ENCODE peak calls at places on chromosome 3, in ten cellular contexts. One of them, this sample, is unnamed. For H3K4me1, the result is how much of the 10 kb centered on the place peaks cover.

GRCh38 chr3:109050591-109051167 is 67.3 kb downstream of the MORC1 start:
- DNase-seq in transverse colon: peak
- DNase-seq in psoas muscle: no peak
- DNase-seq in fibroblast of lung: peak
- DNase-seq in tibial artery: no peak
- DNase-seq in OCI-LY7: peak
- DNase-seq in DND-41: peak
- DNase-seq in pancreas: no peak
- DNase-seq in left ventricle myocardium inferior: no peak
- DNase-seq in PC-9: peak
- DNase-seq in this sample: no peak

GRCh38 chr3:59127071-59127470 is 77.2 kb upstream of the CFAP20DC start:
- DNase-seq in transverse colon: no peak
- DNase-seq in psoas muscle: no peak
- DNase-seq in fibroblast of lung: peak
- DNase-seq in tibial artery: no peak
- DNase-seq in OCI-LY7: no peak
- DNase-seq in DND-41: no peak
- DNase-seq in pancreas: no peak
- DNase-seq in left ventricle myocardium inferior: no peak
- DNase-seq in PC-9: no peak
- DNase-seq in this sample: no peak

GRCh38 chr3:52670621-52671521 is 14.8 kb downstream of the PBRM1 start:
- DNase-seq in transverse colon: no peak
- DNase-seq in psoas muscle: no peak
- DNase-seq in fibroblast of lung: peak
- DNase-seq in tibial artery: peak
- DNase-seq in OCI-LY7: no peak
- DNase-seq in DND-41: no peak
- DNase-seq in pancreas: no peak
- DNase-seq in left ventricle myocardium inferior: no peak
- DNase-seq in PC-9: peak
- DNase-seq in this sample: peak

GRCh38 chr3:74479915-74480314 is 134.5 kb downstream of the CNTN3 start:
- DNase-seq in transverse colon: no peak
- DNase-seq in psoas muscle: no peak
- DNase-seq in fibroblast of lung: no peak
- DNase-seq in tibial artery: no peak
- DNase-seq in OCI-LY7: no peak
- DNase-seq in DND-41: no peak
- DNase-seq in pancreas: no peak
- DNase-seq in left ventricle myocardium inferior: no peak
- DNase-seq in PC-9: no peak
- DNase-seq in this sample: no peak

GRCh38 chr3:73498764-73499622 is 125.7 kb downstream of the PDZRN3 start:
- DNase-seq in transverse colon: no peak
- DNase-seq in psoas muscle: peak
- DNase-seq in fibroblast of lung: no peak
- DNase-seq in tibial artery: no peak
- DNase-seq in OCI-LY7: no peak
- DNase-seq in DND-41: no peak
- DNase-seq in pancreas: no peak
- DNase-seq in left ventricle myocardium inferior: peak
- DNase-seq in PC-9: no peak
- DNase-seq in this sample: no peak

GRCh38 chr3:133964547-133964946 is 65.2 kb downstream of the SLCO2A1 start:
- DNase-seq in transverse colon: no peak
- DNase-seq in psoas muscle: no peak
- DNase-seq in fibroblast of lung: no peak
- DNase-seq in tibial artery: no peak
- DNase-seq in OCI-LY7: no peak
- DNase-seq in DND-41: no peak
- DNase-seq in pancreas: no peak
- DNase-seq in left ventricle myocardium inferior: no peak
- DNase-seq in PC-9: no peak
- DNase-seq in this sample: peak

GRCh38 chr3:155481089-155481488 is 187.6 kb upstream of the STRIT1 start:
- DNase-seq in transverse colon: no peak
- DNase-seq in psoas muscle: no peak
- DNase-seq in fibroblast of lung: no peak
- DNase-seq in tibial artery: no peak
- DNase-seq in OCI-LY7: no peak
- DNase-seq in DND-41: no peak
- DNase-seq in pancreas: no peak
- DNase-seq in left ventricle myocardium inferior: no peak
- DNase-seq in PC-9: no peak
- DNase-seq in this sample: no peak

GRCh38 chr3:196563721-196564225 is 4.6 kb downstream of the WDR53 start:
- DNase-seq in transverse colon: no peak
- DNase-seq in psoas muscle: no peak
- DNase-seq in fibroblast of lung: no peak
- DNase-seq in tibial artery: no peak
- DNase-seq in OCI-LY7: no peak
- DNase-seq in DND-41: no peak
- DNase-seq in pancreas: no peak
- DNase-seq in left ventricle myocardium inferior: no peak
- DNase-seq in PC-9: peak
- DNase-seq in this sample: no peak

GRCh38 chr3:45701167-45701867 is 12.1 kb downstream of the SACM1L start:
- DNase-seq in transverse colon: no peak
- DNase-seq in psoas muscle: no peak
- DNase-seq in fibroblast of lung: no peak
- DNase-seq in tibial artery: no peak
- DNase-seq in OCI-LY7: no peak
- DNase-seq in DND-41: no peak
- DNase-seq in pancreas: no peak
- DNase-seq in left ventricle myocardium inferior: no peak
- DNase-seq in PC-9: no peak
- DNase-seq in this sample: no peak

GRCh38 chr3:39809995-39810595 is 686 bp downstream of the MYRIP start:
- DNase-seq in transverse colon: no peak
- DNase-seq in psoas muscle: peak
- DNase-seq in fibroblast of lung: no peak
- DNase-seq in tibial artery: no peak
- DNase-seq in OCI-LY7: no peak
- DNase-seq in DND-41: no peak
- DNase-seq in pancreas: peak
- DNase-seq in left ventricle myocardium inferior: no peak
- DNase-seq in PC-9: no peak
- DNase-seq in this sample: no peak

GRCh38 chr3:162096874-162097273 is 600.3 kb downstream of the OTOL1 start:
- DNase-seq in transverse colon: no peak
- DNase-seq in psoas muscle: no peak
- DNase-seq in fibroblast of lung: no peak
- DNase-seq in tibial artery: no peak
- DNase-seq in OCI-LY7: no peak
- DNase-seq in DND-41: no peak
- DNase-seq in pancreas: no peak
- DNase-seq in left ventricle myocardium inferior: no peak
- DNase-seq in PC-9: no peak
- DNase-seq in this sample: no peak

GRCh38 chr3:143421556-143421955 is 302.0 kb downstream of the CHST2 start:
- DNase-seq in transverse colon: no peak
- DNase-seq in psoas muscle: no peak
- DNase-seq in fibroblast of lung: peak
- DNase-seq in tibial artery: no peak
- DNase-seq in OCI-LY7: no peak
- DNase-seq in DND-41: no peak
- DNase-seq in pancreas: no peak
- DNase-seq in left ventricle myocardium inferior: no peak
- DNase-seq in PC-9: no peak
- DNase-seq in this sample: no peak

GRCh38 chr3:6717026-6717943 is 143.6 kb upstream of the GRM7 start:
- DNase-seq in transverse colon: no peak
- DNase-seq in psoas muscle: no peak
- DNase-seq in fibroblast of lung: no peak
- DNase-seq in tibial artery: no peak
- DNase-seq in OCI-LY7: peak
- DNase-seq in DND-41: no peak
- DNase-seq in pancreas: no peak
- DNase-seq in left ventricle myocardium inferior: no peak
- DNase-seq in PC-9: no peak
- DNase-seq in this sample: no peak

GRCh38 chr3:183697610-183698317 is at the start of gene YEATS2:
- DNase-seq in transverse colon: peak
- DNase-seq in psoas muscle: peak
- DNase-seq in fibroblast of lung: peak
- DNase-seq in tibial artery: peak
- DNase-seq in OCI-LY7: peak
- DNase-seq in DND-41: peak
- DNase-seq in pancreas: peak
- DNase-seq in left ventricle myocardium inferior: peak
- DNase-seq in PC-9: peak
- DNase-seq in this sample: peak

GRCh38 chr3:127816783-127817182 is 5.5 kb downstream of the MGLL start:
- DNase-seq in transverse colon: peak
- DNase-seq in psoas muscle: peak
- DNase-seq in fibroblast of lung: no peak
- DNase-seq in tibial artery: no peak
- DNase-seq in OCI-LY7: no peak
- DNase-seq in DND-41: no peak
- DNase-seq in pancreas: no peak
- DNase-seq in left ventricle myocardium inferior: no peak
- DNase-seq in PC-9: peak
- DNase-seq in this sample: no peak

GRCh38 chr3:100044369-100044768 is 69.9 kb downstream of the FILIP1L start:
- DNase-seq in transverse colon: no peak
- DNase-seq in psoas muscle: no peak
- DNase-seq in fibroblast of lung: no peak
- DNase-seq in tibial artery: no peak
- DNase-seq in OCI-LY7: peak
- DNase-seq in DND-41: no peak
- DNase-seq in pancreas: no peak
- DNase-seq in left ventricle myocardium inferior: no peak
- DNase-seq in PC-9: no peak
- DNase-seq in this sample: no peak

GRCh38 chr3:100047455-100048141 is 66.7 kb downstream of the FILIP1L start:
- DNase-seq in transverse colon: peak
- DNase-seq in psoas muscle: no peak
- DNase-seq in fibroblast of lung: peak
- DNase-seq in tibial artery: no peak
- DNase-seq in OCI-LY7: peak
- DNase-seq in DND-41: no peak
- DNase-seq in pancreas: no peak
- DNase-seq in left ventricle myocardium inferior: no peak
- DNase-seq in PC-9: peak
- DNase-seq in this sample: no peak

GRCh38 chr3:100045696-100046095 is 68.6 kb downstream of the FILIP1L start:
- DNase-seq in transverse colon: peak
- DNase-seq in psoas muscle: peak
- DNase-seq in fibroblast of lung: peak
- DNase-seq in tibial artery: peak
- DNase-seq in OCI-LY7: no peak
- DNase-seq in DND-41: no peak
- DNase-seq in pancreas: no peak
- DNase-seq in left ventricle myocardium inferior: peak
- DNase-seq in PC-9: no peak
- DNase-seq in this sample: peak

GRCh38 chr3:100048248-100048647 is 66.1 kb downstream of the FILIP1L start:
- DNase-seq in transverse colon: no peak
- DNase-seq in psoas muscle: no peak
- DNase-seq in fibroblast of lung: no peak
- DNase-seq in tibial artery: no peak
- DNase-seq in OCI-LY7: no peak
- DNase-seq in DND-41: no peak
- DNase-seq in pancreas: no peak
- DNase-seq in left ventricle myocardium inferior: no peak
- DNase-seq in PC-9: no peak
- DNase-seq in this sample: no peak

DNA sequence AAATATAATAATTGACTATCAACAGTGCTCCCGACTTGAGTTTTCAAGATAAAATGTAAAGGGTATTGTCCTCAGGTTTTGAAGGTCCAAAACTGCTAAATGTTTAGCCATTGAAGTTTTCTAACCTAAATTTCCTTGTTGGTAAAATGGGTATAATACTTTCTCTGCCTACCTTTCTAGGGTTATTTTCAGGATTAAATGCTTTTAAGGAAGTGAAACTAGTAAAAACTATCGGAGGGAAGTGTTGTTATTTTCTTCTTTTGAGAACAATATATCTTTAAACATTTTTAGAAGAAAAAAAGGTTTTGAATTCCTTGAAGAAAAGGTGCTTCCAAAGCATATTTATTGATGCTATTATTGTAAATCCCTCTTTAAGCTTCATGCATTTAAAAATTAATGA is 67.3 kb downstream of the FILIP1L start:
- DNase-seq in transverse colon: no peak
- DNase-seq in psoas muscle: no peak
- DNase-seq in fibroblast of lung: no peak
- DNase-seq in tibial artery: no peak
- DNase-seq in OCI-LY7: peak
- DNase-seq in DND-41: no peak
- DNase-seq in pancreas: no peak
- DNase-seq in left ventricle myocardium inferior: no peak
- DNase-seq in PC-9: no peak
- DNase-seq in this sample: no peak
- H3K4me3 ChIP-seq in transverse colon: no peak
- H3K4me3 ChIP-seq in psoas muscle: peak
- H3K4me3 ChIP-seq in fibroblast of lung: no peak
- H3K4me3 ChIP-seq in tibial artery: no peak
- H3K4me3 ChIP-seq in OCI-LY7: no peak
- H3K4me3 ChIP-seq in DND-41: no peak
- H3K4me3 ChIP-seq in pancreas: no peak
- H3K4me3 ChIP-seq in left ventricle myocardium inferior: no peak
- H3K4me3 ChIP-seq in PC-9: no peak
- H3K4me3 ChIP-seq in this sample: no peak

GRCh38 chr3:49756036-49756435 is 30.3 kb downstream of the IP6K1 start:
- DNase-seq in transverse colon: no peak
- DNase-seq in psoas muscle: no peak
- DNase-seq in fibroblast of lung: no peak
- DNase-seq in tibial artery: no peak
- DNase-seq in OCI-LY7: no peak
- DNase-seq in DND-41: no peak
- DNase-seq in pancreas: no peak
- DNase-seq in left ventricle myocardium inferior: no peak
- DNase-seq in PC-9: no peak
- DNase-seq in this sample: no peak
- H3K27ac ChIP-seq in transverse colon: no peak
- H3K27ac ChIP-seq in psoas muscle: no peak
- H3K27ac ChIP-seq in fibroblast of lung: no peak
- H3K27ac ChIP-seq in tibial artery: no peak
- H3K27ac ChIP-seq in OCI-LY7: no peak
- H3K27ac ChIP-seq in DND-41: no peak
- H3K27ac ChIP-seq in pancreas: no peak
- H3K27ac ChIP-seq in left ventricle myocardium inferior: no peak
- H3K27ac ChIP-seq in PC-9: no peak
- H3K27ac ChIP-seq in this sample: no peak

GRCh38 chr3:194688207-194688711 is 2.6 kb downstream of the FAM43A start:
- DNase-seq in transverse colon: peak
- DNase-seq in psoas muscle: peak
- DNase-seq in fibroblast of lung: peak
- DNase-seq in tibial artery: peak
- DNase-seq in OCI-LY7: peak
- DNase-seq in DND-41: no peak
- DNase-seq in pancreas: no peak
- DNase-seq in left ventricle myocardium inferior: peak
- DNase-seq in PC-9: peak
- DNase-seq in this sample: peak
- H3K4me1 ChIP-seq in transverse colon: under half
- H3K4me1 ChIP-seq in psoas muscle: under half
- H3K4me1 ChIP-seq in fibroblast of lung: under half
- H3K4me1 ChIP-seq in tibial artery: under half
- H3K4me1 ChIP-seq in OCI-LY7: half or more
- H3K4me1 ChIP-seq in DND-41: under half
- H3K4me1 ChIP-seq in pancreas: under half
- H3K4me1 ChIP-seq in left ventricle myocardium inferior: half or more
- H3K4me1 ChIP-seq in PC-9: under half
- H3K4me1 ChIP-seq in this sample: under half

GRCh38 chr3:98734737-98735136 is 28.4 kb upstream of the ST3GAL6 start:
- DNase-seq in transverse colon: no peak
- DNase-seq in psoas muscle: no peak
- DNase-seq in fibroblast of lung: no peak
- DNase-seq in tibial artery: no peak
- DNase-seq in OCI-LY7: no peak
- DNase-seq in DND-41: no peak
- DNase-seq in pancreas: no peak
- DNase-seq in left ventricle myocardium inferior: no peak
- DNase-seq in PC-9: no peak
- DNase-seq in this sample: no peak
- H3K4me3 ChIP-seq in transverse colon: no peak
- H3K4me3 ChIP-seq in psoas muscle: peak
- H3K4me3 ChIP-seq in fibroblast of lung: no peak
- H3K4me3 ChIP-seq in tibial artery: no peak
- H3K4me3 ChIP-seq in OCI-LY7: no peak
- H3K4me3 ChIP-seq in DND-41: no peak
- H3K4me3 ChIP-seq in pancreas: no peak
- H3K4me3 ChIP-seq in left ventricle myocardium inferior: peak
- H3K4me3 ChIP-seq in PC-9: no peak
- H3K4me3 ChIP-seq in this sample: no peak

This sample was measured in aorta.